ENCODE peak calls at places on chromosomes 6 and 20, in ten cellular contexts. One of them, this sample, is unnamed.

GRCh38 chr6:20808984-20809383 is 274.7 kb downstream of the CDKAL1 start:
- DNase-seq in Peyer's patch: no peak
- DNase-seq in ovary: no peak
- DNase-seq in OCI-LY7: no peak
- DNase-seq in choroid plexus epithelial cell: peak
- DNase-seq in lung: no peak
- DNase-seq in kidney epithelial cell: no peak
- DNase-seq in left lung: no peak
- DNase-seq in foreskin fibroblast: no peak
- DNase-seq in BJ: no peak
- DNase-seq in this sample: no peak

GRCh38 chr20:6075428-6076219 is 21.8 kb upstream of the LRRN4 start:
- DNase-seq in BJ: no peak
- DNase-seq in left lung: no peak
- DNase-seq in lung: no peak
- DNase-seq in foreskin fibroblast: no peak
- DNase-seq in Peyer's patch: no peak
- DNase-seq in choroid plexus epithelial cell: peak
- DNase-seq in OCI-LY7: no peak
- DNase-seq in ovary: peak
- DNase-seq in kidney epithelial cell: no peak
- DNase-seq in this sample: peak

GRCh38 chr20:35238170-35238569 is 11.7 kb downstream of the MMP24 start:
- DNase-seq in foreskin fibroblast: peak
- DNase-seq in lung: no peak
- DNase-seq in OCI-LY7: no peak
- DNase-seq in ovary: no peak
- DNase-seq in left lung: no peak
- DNase-seq in BJ: no peak
- DNase-seq in choroid plexus epithelial cell: no peak
- DNase-seq in kidney epithelial cell: no peak
- DNase-seq in Peyer's patch: no peak
- DNase-seq in this sample: no peak

GRCh38 chr6:17986656-17987575 is 519 bp downstream of the KIF13A start:
- DNase-seq in BJ: no peak
- DNase-seq in foreskin fibroblast: peak
- DNase-seq in Peyer's patch: peak
- DNase-seq in choroid plexus epithelial cell: peak
- DNase-seq in OCI-LY7: peak
- DNase-seq in kidney epithelial cell: no peak
- DNase-seq in lung: peak
- DNase-seq in left lung: peak
- DNase-seq in ovary: peak
- DNase-seq in this sample: no peak

GRCh38 chr6:12458558-12458957 is 168.4 kb downstream of the EDN1 start:
- DNase-seq in ovary: no peak
- DNase-seq in OCI-LY7: no peak
- DNase-seq in kidney epithelial cell: no peak
- DNase-seq in foreskin fibroblast: no peak
- DNase-seq in left lung: no peak
- DNase-seq in Peyer's patch: no peak
- DNase-seq in choroid plexus epithelial cell: no peak
- DNase-seq in BJ: no peak
- DNase-seq in lung: no peak
- DNase-seq in this sample: no peak

GRCh38 chr6:16402501-16402900 is 164.1 kb downstream of the GMPR start:
- DNase-seq in foreskin fibroblast: peak
- DNase-seq in lung: no peak
- DNase-seq in Peyer's patch: no peak
- DNase-seq in BJ: peak
- DNase-seq in ovary: no peak
- DNase-seq in choroid plexus epithelial cell: peak
- DNase-seq in kidney epithelial cell: no peak
- DNase-seq in OCI-LY7: no peak
- DNase-seq in left lung: no peak
- DNase-seq in this sample: peak

GRCh38 chr6:159304641-159305040 is 135.4 kb downstream of the FNDC1 start:
- DNase-seq in BJ: no peak
- DNase-seq in choroid plexus epithelial cell: no peak
- DNase-seq in foreskin fibroblast: no peak
- DNase-seq in lung: no peak
- DNase-seq in OCI-LY7: no peak
- DNase-seq in ovary: no peak
- DNase-seq in Peyer's patch: no peak
- DNase-seq in left lung: no peak
- DNase-seq in kidney epithelial cell: no peak
- DNase-seq in this sample: no peak

GRCh38 chr6:36286858-36287257 is 17.0 kb downstream of the PNPLA1 start:
- DNase-seq in left lung: no peak
- DNase-seq in ovary: no peak
- DNase-seq in lung: no peak
- DNase-seq in kidney epithelial cell: no peak
- DNase-seq in foreskin fibroblast: no peak
- DNase-seq in OCI-LY7: no peak
- DNase-seq in Peyer's patch: no peak
- DNase-seq in BJ: no peak
- DNase-seq in choroid plexus epithelial cell: no peak
- DNase-seq in this sample: no peak

GRCh38 chr6:113149511-113149910 is 707.6 kb upstream of the MARCKS start:
- DNase-seq in foreskin fibroblast: peak
- DNase-seq in OCI-LY7: no peak
- DNase-seq in ovary: no peak
- DNase-seq in choroid plexus epithelial cell: no peak
- DNase-seq in BJ: no peak
- DNase-seq in kidney epithelial cell: no peak
- DNase-seq in Peyer's patch: no peak
- DNase-seq in lung: no peak
- DNase-seq in left lung: no peak
- DNase-seq in this sample: no peak

GRCh38 chr20:49766979-49767419 is 45.6 kb upstream of the SLC9A8 start:
- DNase-seq in BJ: no peak
- DNase-seq in Peyer's patch: no peak
- DNase-seq in choroid plexus epithelial cell: no peak
- DNase-seq in OCI-LY7: no peak
- DNase-seq in foreskin fibroblast: no peak
- DNase-seq in left lung: no peak
- DNase-seq in kidney epithelial cell: no peak
- DNase-seq in lung: no peak
- DNase-seq in ovary: no peak
- DNase-seq in this sample: no peak

GRCh38 chr6:95384988-95385387 is 192.3 kb upstream of the MANEA start:
- DNase-seq in foreskin fibroblast: no peak
- DNase-seq in Peyer's patch: peak
- DNase-seq in lung: no peak
- DNase-seq in BJ: no peak
- DNase-seq in OCI-LY7: no peak
- DNase-seq in kidney epithelial cell: no peak
- DNase-seq in choroid plexus epithelial cell: no peak
- DNase-seq in left lung: peak
- DNase-seq in ovary: no peak
- DNase-seq in this sample: no peak

GRCh38 chr6:136508701-136509387 is 41.4 kb downstream of the MAP7 start:
- DNase-seq in Peyer's patch: no peak
- DNase-seq in choroid plexus epithelial cell: no peak
- DNase-seq in lung: no peak
- DNase-seq in OCI-LY7: no peak
- DNase-seq in kidney epithelial cell: peak
- DNase-seq in ovary: no peak
- DNase-seq in foreskin fibroblast: no peak
- DNase-seq in BJ: no peak
- DNase-seq in left lung: no peak
- DNase-seq in this sample: no peak

GRCh38 chr6:111818539-111819226 is 54.6 kb downstream of the FYN start:
- DNase-seq in BJ: no peak
- DNase-seq in lung: no peak
- DNase-seq in choroid plexus epithelial cell: peak
- DNase-seq in left lung: no peak
- DNase-seq in kidney epithelial cell: no peak
- DNase-seq in foreskin fibroblast: no peak
- DNase-seq in Peyer's patch: no peak
- DNase-seq in ovary: no peak
- DNase-seq in OCI-LY7: no peak
- DNase-seq in this sample: no peak

GRCh38 chr20:63742381-63743024 is 2.9 kb downstream of the SLC2A4RG start:
- DNase-seq in kidney epithelial cell: no peak
- DNase-seq in BJ: no peak
- DNase-seq in choroid plexus epithelial cell: no peak
- DNase-seq in OCI-LY7: no peak
- DNase-seq in foreskin fibroblast: no peak
- DNase-seq in Peyer's patch: no peak
- DNase-seq in left lung: peak
- DNase-seq in lung: no peak
- DNase-seq in ovary: peak
- DNase-seq in this sample: no peak

GRCh38 chr6:126905917-126906316 is 212.6 kb upstream of the RSPO3 start:
- DNase-seq in OCI-LY7: no peak
- DNase-seq in foreskin fibroblast: peak
- DNase-seq in left lung: no peak
- DNase-seq in choroid plexus epithelial cell: peak
- DNase-seq in ovary: no peak
- DNase-seq in kidney epithelial cell: peak
- DNase-seq in Peyer's patch: no peak
- DNase-seq in lung: no peak
- DNase-seq in BJ: no peak
- DNase-seq in this sample: no peak

GRCh38 chr20:63280929-63281545 is 8.4 kb downstream of the ARFGAP1 start:
- DNase-seq in choroid plexus epithelial cell: no peak
- DNase-seq in ovary: no peak
- DNase-seq in lung: no peak
- DNase-seq in BJ: no peak
- DNase-seq in OCI-LY7: no peak
- DNase-seq in kidney epithelial cell: no peak
- DNase-seq in Peyer's patch: no peak
- DNase-seq in left lung: peak
- DNase-seq in foreskin fibroblast: peak
- DNase-seq in this sample: no peak

DNA sequence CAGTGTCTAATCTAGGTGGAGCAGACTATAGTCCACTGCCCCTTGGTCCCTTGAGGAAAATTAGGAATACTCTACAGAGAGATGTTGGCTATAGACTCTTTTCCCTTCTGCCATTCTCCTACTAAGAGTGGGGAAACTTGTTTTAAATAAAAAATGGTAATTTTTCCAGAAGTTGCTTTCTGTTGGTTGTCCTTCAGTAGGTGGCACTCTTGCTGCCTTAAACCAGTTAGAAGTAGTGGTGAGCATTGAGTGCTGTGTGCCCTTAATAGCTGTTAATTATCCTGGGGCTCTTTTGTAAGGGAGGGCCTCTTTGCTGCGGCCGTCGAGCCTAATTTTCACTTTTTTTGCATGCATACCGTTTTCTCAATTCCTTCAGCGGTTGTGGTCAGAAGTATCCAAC is 2.8 kb downstream of the CMTR1 start:
- DNase-seq in kidney epithelial cell: no peak
- DNase-seq in left lung: no peak
- DNase-seq in foreskin fibroblast: peak
- DNase-seq in lung: no peak
- DNase-seq in choroid plexus epithelial cell: peak
- DNase-seq in Peyer's patch: no peak
- DNase-seq in ovary: no peak
- DNase-seq in OCI-LY7: peak
- DNase-seq in BJ: no peak
- DNase-seq in this sample: no peak
- TF ChIP-seq CTCF in kidney epithelial cell: no peak
- TF ChIP-seq CTCF in left lung: no peak
- TF ChIP-seq CTCF in foreskin fibroblast: peak
- TF ChIP-seq CTCF in lung: no peak
- TF ChIP-seq CTCF in choroid plexus epithelial cell: no peak
- TF ChIP-seq CTCF in Peyer's patch: no peak
- TF ChIP-seq CTCF in ovary: no peak
- TF ChIP-seq CTCF in OCI-LY7: peak
- TF ChIP-seq CTCF in BJ: no peak
- TF ChIP-seq CTCF in this sample: peak

DNA sequence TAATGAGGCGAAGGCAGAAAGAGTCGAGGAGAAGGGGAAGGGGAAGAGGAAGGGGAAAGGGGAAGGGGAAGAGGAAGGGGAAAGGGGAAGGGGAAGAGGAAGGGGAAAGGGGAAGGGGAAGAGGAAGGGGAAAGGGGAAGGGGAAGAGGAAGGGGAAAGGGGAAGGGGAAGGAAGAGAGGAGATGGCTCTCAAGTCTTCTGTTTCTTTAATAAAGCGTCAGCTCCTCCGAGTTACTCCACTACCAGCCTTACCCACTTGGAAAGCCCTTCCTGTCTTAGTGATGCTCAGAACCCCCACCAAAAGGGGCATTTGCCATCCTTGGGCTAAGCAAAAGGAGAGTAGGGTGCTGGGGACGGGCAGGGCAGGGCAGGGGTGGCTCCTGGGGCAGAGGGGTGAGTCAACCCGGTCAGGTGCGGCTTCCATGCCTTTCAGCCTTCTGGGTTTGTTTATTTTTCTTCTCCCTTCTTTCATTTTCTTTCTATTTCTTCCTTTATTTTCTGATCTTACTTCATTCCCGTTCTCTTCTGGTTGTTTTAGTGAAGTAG is 476 bp upstream of the CLIC5 start:
- DNase-seq in left lung: no peak
- DNase-seq in choroid plexus epithelial cell: no peak
- DNase-seq in OCI-LY7: no peak
- DNase-seq in BJ: no peak
- DNase-seq in foreskin fibroblast: no peak
- DNase-seq in kidney epithelial cell: no peak
- DNase-seq in Peyer's patch: no peak
- DNase-seq in ovary: no peak
- DNase-seq in lung: no peak
- DNase-seq in this sample: no peak
- H3K4me3 ChIP-seq in left lung: peak
- H3K4me3 ChIP-seq in choroid plexus epithelial cell: no peak
- H3K4me3 ChIP-seq in OCI-LY7: no peak
- H3K4me3 ChIP-seq in BJ: no peak
- H3K4me3 ChIP-seq in foreskin fibroblast: no peak
- H3K4me3 ChIP-seq in kidney epithelial cell: peak
- H3K4me3 ChIP-seq in Peyer's patch: peak
- H3K4me3 ChIP-seq in ovary: no peak
- H3K4me3 ChIP-seq in lung: no peak
- H3K4me3 ChIP-seq in this sample: no peak

DNA sequence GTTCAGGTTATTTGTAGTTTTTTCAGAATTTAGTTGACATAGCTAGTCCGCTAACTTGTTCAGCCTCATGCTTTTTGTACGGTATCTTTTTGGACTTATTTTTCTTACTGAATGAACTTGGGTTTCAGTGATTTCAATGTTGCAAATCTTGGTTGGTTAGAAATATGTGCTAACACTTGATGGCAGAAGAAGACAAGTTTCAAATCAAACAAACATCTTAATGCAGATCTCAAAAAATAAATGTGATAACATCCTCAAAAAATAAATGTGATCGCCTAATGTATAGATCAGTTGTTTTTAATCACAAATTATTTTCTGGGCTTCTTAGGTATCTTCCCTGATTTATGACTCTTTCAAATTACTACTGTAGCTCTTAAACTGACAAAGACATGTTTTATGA is 70.6 kb downstream of the AKAP7 start:
- DNase-seq in left lung: no peak
- DNase-seq in Peyer's patch: no peak
- DNase-seq in foreskin fibroblast: no peak
- DNase-seq in lung: no peak
- DNase-seq in choroid plexus epithelial cell: peak
- DNase-seq in ovary: no peak
- DNase-seq in BJ: no peak
- DNase-seq in OCI-LY7: no peak
- DNase-seq in kidney epithelial cell: no peak
- DNase-seq in this sample: no peak
- TF ChIP-seq CTCF in left lung: no peak
- TF ChIP-seq CTCF in Peyer's patch: no peak
- TF ChIP-seq CTCF in foreskin fibroblast: no peak
- TF ChIP-seq CTCF in lung: no peak
- TF ChIP-seq CTCF in choroid plexus epithelial cell: peak
- TF ChIP-seq CTCF in ovary: no peak
- TF ChIP-seq CTCF in BJ: no peak
- TF ChIP-seq CTCF in OCI-LY7: peak
- TF ChIP-seq CTCF in kidney epithelial cell: no peak
- TF ChIP-seq CTCF in this sample: no peak

GRCh38 chr6:109460161-109460830 is 4.7 kb upstream of the MICAL1 start:
- DNase-seq in lung: no peak
- DNase-seq in BJ: no peak
- DNase-seq in choroid plexus epithelial cell: no peak
- DNase-seq in Peyer's patch: no peak
- DNase-seq in left lung: no peak
- DNase-seq in OCI-LY7: no peak
- DNase-seq in foreskin fibroblast: no peak
- DNase-seq in ovary: no peak
- DNase-seq in kidney epithelial cell: no peak
- DNase-seq in this sample: no peak
- H3K4me3 ChIP-seq in lung: no peak
- H3K4me3 ChIP-seq in BJ: no peak
- H3K4me3 ChIP-seq in choroid plexus epithelial cell: no peak
- H3K4me3 ChIP-seq in Peyer's patch: no peak
- H3K4me3 ChIP-seq in left lung: no peak
- H3K4me3 ChIP-seq in OCI-LY7: no peak
- H3K4me3 ChIP-seq in foreskin fibroblast: no peak
- H3K4me3 ChIP-seq in ovary: no peak
- H3K4me3 ChIP-seq in kidney epithelial cell: no peak
- H3K4me3 ChIP-seq in this sample: no peak